ENCODE peak calls at places on chromosomes 5 and 9, in seven cellular contexts. One of them, this sample, is unnamed.

GRCh38 chr9:16202913-16203734 is 650.3 kb downstream of the CCDC171 start:
- DNase-seq in fibroblast of lung: peak; percentile 98
- DNase-seq in AG04450: peak; percentile 70
- DNase-seq in cardiac muscle cell: no peak
- DNase-seq in GM12865: no peak
- DNase-seq in fibroblast of the aortic adventitia: peak; percentile 88
- DNase-seq in lung: no peak
- DNase-seq in this sample: no peak

GRCh38 chr9:136587145-136587943 is 41.5 kb upstream of the NOTCH1 start:
- DNase-seq in fibroblast of lung: peak; percentile 27
- DNase-seq in fibroblast of the aortic adventitia: peak; percentile 28
- DNase-seq in GM12865: no peak
- DNase-seq in AG04450: no peak
- DNase-seq in cardiac muscle cell: peak; percentile 49
- DNase-seq in lung: peak; percentile 53
- DNase-seq in this sample: no peak

GRCh38 chr5:179224741-179225140 is 120.5 kb downstream of the ADAMTS2 start:
- DNase-seq in fibroblast of the aortic adventitia: no peak
- DNase-seq in lung: no peak
- DNase-seq in fibroblast of lung: no peak
- DNase-seq in GM12865: no peak
- DNase-seq in AG04450: no peak
- DNase-seq in cardiac muscle cell: no peak
- DNase-seq in this sample: no peak

GRCh38 chr5:60507687-60508086 is 192.3 kb downstream of the DEPDC1B start:
- DNase-seq in fibroblast of lung: peak; percentile 67
- DNase-seq in fibroblast of the aortic adventitia: peak; percentile 52
- DNase-seq in AG04450: no peak
- DNase-seq in lung: no peak
- DNase-seq in GM12865: no peak
- DNase-seq in cardiac muscle cell: no peak
- DNase-seq in this sample: no peak

GRCh38 chr9:136614372-136614922 is 48.3 kb upstream of the EGFL7 start:
- DNase-seq in fibroblast of the aortic adventitia: peak; percentile 25
- DNase-seq in lung: no peak
- DNase-seq in cardiac muscle cell: no peak
- DNase-seq in AG04450: peak; percentile 60
- DNase-seq in GM12865: no peak
- DNase-seq in fibroblast of lung: peak; percentile 89
- DNase-seq in this sample: no peak

GRCh38 chr9:130461218-130461630 is 16.5 kb downstream of the ASS1 start:
- DNase-seq in fibroblast of the aortic adventitia: peak; percentile 31
- DNase-seq in cardiac muscle cell: peak; percentile 78
- DNase-seq in lung: peak; percentile 46
- DNase-seq in GM12865: peak; percentile 59
- DNase-seq in fibroblast of lung: peak; percentile 10
- DNase-seq in AG04450: no peak
- DNase-seq in this sample: no peak

GRCh38 chr9:133205996-133206931 is 2.8 kb downstream of the OBP2B start:
- DNase-seq in GM12865: no peak
- DNase-seq in fibroblast of the aortic adventitia: no peak
- DNase-seq in AG04450: no peak
- DNase-seq in cardiac muscle cell: no peak
- DNase-seq in lung: no peak
- DNase-seq in fibroblast of lung: no peak
- DNase-seq in this sample: peak; percentile 76

GRCh38 chr9:136803551-136804508 is 3.9 kb upstream of the RABL6 start:
- DNase-seq in cardiac muscle cell: no peak
- DNase-seq in GM12865: no peak
- DNase-seq in lung: no peak
- DNase-seq in fibroblast of lung: no peak
- DNase-seq in fibroblast of the aortic adventitia: no peak
- DNase-seq in AG04450: no peak
- DNase-seq in this sample: no peak

GRCh38 chr5:111367081-111367480 is 142.9 kb downstream of the CAMK4 start:
- DNase-seq in cardiac muscle cell: no peak
- DNase-seq in AG04450: no peak
- DNase-seq in GM12865: no peak
- DNase-seq in fibroblast of lung: peak; percentile 62
- DNase-seq in lung: no peak
- DNase-seq in fibroblast of the aortic adventitia: no peak
- DNase-seq in this sample: no peak

GRCh38 chr5:171310816-171311697 is 2.0 kb downstream of the TLX3 start:
- DNase-seq in fibroblast of lung: no peak
- DNase-seq in AG04450: no peak
- DNase-seq in GM12865: no peak
- DNase-seq in fibroblast of the aortic adventitia: no peak
- DNase-seq in lung: no peak
- DNase-seq in cardiac muscle cell: peak; percentile 67
- DNase-seq in this sample: no peak

GRCh38 chr5:69131304-69131703 is 35.6 kb upstream of the CCNB1 start:
- DNase-seq in fibroblast of lung: no peak
- DNase-seq in GM12865: no peak
- DNase-seq in cardiac muscle cell: no peak
- DNase-seq in fibroblast of the aortic adventitia: no peak
- DNase-seq in AG04450: no peak
- DNase-seq in lung: no peak
- DNase-seq in this sample: no peak

GRCh38 chr9:105449081-105449480 is 1.2 kb downstream of the FSD1L start:
- DNase-seq in fibroblast of the aortic adventitia: peak; percentile 24
- DNase-seq in fibroblast of lung: peak; percentile 63
- DNase-seq in cardiac muscle cell: no peak
- DNase-seq in lung: no peak
- DNase-seq in AG04450: no peak
- DNase-seq in GM12865: no peak
- DNase-seq in this sample: no peak

GRCh38 chr9:83334320-83334719 is 203.9 kb downstream of the FRMD3 start:
- DNase-seq in GM12865: peak; percentile 71
- DNase-seq in fibroblast of the aortic adventitia: peak; percentile 92
- DNase-seq in lung: peak; percentile 89
- DNase-seq in fibroblast of lung: peak; percentile 50
- DNase-seq in cardiac muscle cell: peak; percentile 79
- DNase-seq in AG04450: peak; percentile 3
- DNase-seq in this sample: peak; percentile 65

GRCh38 chr5:83718195-83718825 is 2.3 kb downstream of the HAPLN1 start:
- DNase-seq in fibroblast of the aortic adventitia: peak; percentile 86
- DNase-seq in lung: no peak
- DNase-seq in fibroblast of lung: peak; percentile 69
- DNase-seq in GM12865: peak; percentile 73
- DNase-seq in AG04450: peak; percentile 38
- DNase-seq in cardiac muscle cell: peak; percentile 85
- DNase-seq in this sample: no peak
- H3K4me3 ChIP-seq in fibroblast of the aortic adventitia: no peak overlapping the region
- H3K4me3 ChIP-seq in lung: no peak overlapping the region
- H3K4me3 ChIP-seq in fibroblast of lung: no peak overlapping the region
- H3K4me3 ChIP-seq in GM12865: no peak overlapping the region
- H3K4me3 ChIP-seq in AG04450: no peak overlapping the region
- H3K4me3 ChIP-seq in cardiac muscle cell: peak overlapping the region; percentile 0
- H3K4me3 ChIP-seq in this sample: no peak overlapping the region

GRCh38 chr5:163347671-163348070 is 89.7 kb upstream of the CCNG1 start:
- DNase-seq in fibroblast of the aortic adventitia: peak; percentile 82
- DNase-seq in lung: peak; percentile 49
- DNase-seq in AG04450: peak; percentile 8
- DNase-seq in cardiac muscle cell: peak; percentile 68
- DNase-seq in fibroblast of lung: peak; percentile 34
- DNase-seq in GM12865: peak; percentile 76
- DNase-seq in this sample: no peak
- TF ChIP-seq CTCF in fibroblast of the aortic adventitia: peak; percentile 84
- TF ChIP-seq CTCF in lung: peak; percentile 63
- TF ChIP-seq CTCF in AG04450: peak; percentile 73
- TF ChIP-seq CTCF in cardiac muscle cell: peak; percentile 86
- TF ChIP-seq CTCF in fibroblast of lung: peak; percentile 84
- TF ChIP-seq CTCF in GM12865: peak; percentile 75
- TF ChIP-seq CTCF in this sample: peak; percentile 15

GRCh38 chr9:126612329-126612812 is 1.4 kb upstream of the LMX1B start:
- DNase-seq in fibroblast of the aortic adventitia: no peak
- DNase-seq in fibroblast of lung: no peak
- DNase-seq in lung: no peak
- DNase-seq in GM12865: no peak
- DNase-seq in AG04450: no peak
- DNase-seq in cardiac muscle cell: no peak
- DNase-seq in this sample: no peak
- H3K4me3 ChIP-seq in fibroblast of the aortic adventitia: no peak overlapping the region
- H3K4me3 ChIP-seq in fibroblast of lung: no peak overlapping the region
- H3K4me3 ChIP-seq in lung: no peak overlapping the region
- H3K4me3 ChIP-seq in GM12865: no peak overlapping the region
- H3K4me3 ChIP-seq in AG04450: no peak overlapping the region
- H3K4me3 ChIP-seq in cardiac muscle cell: no peak overlapping the region
- H3K4me3 ChIP-seq in this sample: no peak overlapping the region

GRCh38 chr9:4327504-4328191 is 27.8 kb upstream of the GLIS3 start:
- DNase-seq in cardiac muscle cell: no peak
- DNase-seq in AG04450: peak; percentile 38
- DNase-seq in GM12865: no peak
- DNase-seq in fibroblast of lung: peak; percentile 84
- DNase-seq in lung: no peak
- DNase-seq in fibroblast of the aortic adventitia: peak; percentile 63
- DNase-seq in this sample: no peak
- TF ChIP-seq CTCF in cardiac muscle cell: no peak
- TF ChIP-seq CTCF in AG04450: peak; percentile 34
- TF ChIP-seq CTCF in GM12865: no peak
- TF ChIP-seq CTCF in fibroblast of lung: no peak
- TF ChIP-seq CTCF in lung: no peak
- TF ChIP-seq CTCF in fibroblast of the aortic adventitia: no peak
- TF ChIP-seq CTCF in this sample: no peak

DNA sequence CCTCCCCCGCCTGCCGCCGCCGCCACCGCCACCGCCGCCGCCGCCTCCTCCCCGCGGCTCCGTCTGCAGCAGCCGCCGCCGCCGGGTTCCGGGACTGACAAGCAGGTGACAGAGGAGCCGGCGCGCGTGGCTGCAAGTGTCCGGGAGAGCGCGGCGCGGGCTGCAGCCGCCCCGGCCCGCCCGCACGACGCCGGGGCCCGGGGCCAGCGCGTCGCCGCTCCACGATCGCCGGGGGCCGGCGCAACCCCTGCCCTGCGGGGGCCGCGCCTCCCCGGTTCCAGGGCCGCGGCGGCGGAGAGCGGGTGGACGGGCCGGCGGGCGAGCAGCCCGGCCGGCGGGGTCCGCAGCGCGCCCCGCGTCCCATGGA is 343 bp downstream of the LMX1B start:
- DNase-seq in GM12865: no peak
- DNase-seq in fibroblast of the aortic adventitia: no peak
- DNase-seq in cardiac muscle cell: no peak
- DNase-seq in fibroblast of lung: no peak
- DNase-seq in lung: no peak
- DNase-seq in AG04450: no peak
- DNase-seq in this sample: no peak
- H3K4me3 ChIP-seq in GM12865: no peak overlapping the region
- H3K4me3 ChIP-seq in fibroblast of the aortic adventitia: no peak overlapping the region
- H3K4me3 ChIP-seq in cardiac muscle cell: no peak overlapping the region
- H3K4me3 ChIP-seq in fibroblast of lung: no peak overlapping the region
- H3K4me3 ChIP-seq in lung: no peak overlapping the region
- H3K4me3 ChIP-seq in AG04450: no peak overlapping the region
- H3K4me3 ChIP-seq in this sample: no peak overlapping the region

DNA sequence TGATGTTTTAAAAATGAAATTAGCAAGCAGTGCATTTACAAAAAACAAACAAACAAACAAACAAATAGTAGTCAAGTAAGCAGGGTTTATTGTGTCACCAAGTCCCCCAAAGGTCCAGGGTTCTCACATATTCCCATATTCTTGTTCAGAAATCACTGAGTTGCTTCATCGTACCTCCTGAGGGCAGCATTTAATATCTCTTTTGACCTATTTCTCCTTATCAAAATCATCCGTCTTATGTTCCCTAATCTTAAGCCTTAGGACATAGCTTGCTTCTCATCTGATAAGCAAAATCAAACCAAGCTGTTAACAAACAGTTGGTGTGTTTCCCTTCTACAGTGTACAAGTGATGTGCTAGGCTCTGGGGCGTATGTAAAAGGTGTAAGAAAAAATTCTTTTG is 109.5 kb upstream of the MAN2A1 start:
- DNase-seq in GM12865: no peak
- DNase-seq in cardiac muscle cell: no peak
- DNase-seq in fibroblast of the aortic adventitia: no peak
- DNase-seq in AG04450: no peak
- DNase-seq in lung: no peak
- DNase-seq in fibroblast of lung: no peak
- DNase-seq in this sample: no peak
- TF ChIP-seq CTCF in GM12865: no peak
- TF ChIP-seq CTCF in cardiac muscle cell: no peak
- TF ChIP-seq CTCF in fibroblast of the aortic adventitia: no peak
- TF ChIP-seq CTCF in AG04450: no peak
- TF ChIP-seq CTCF in lung: no peak
- TF ChIP-seq CTCF in fibroblast of lung: no peak
- TF ChIP-seq CTCF in this sample: no peak

DNA sequence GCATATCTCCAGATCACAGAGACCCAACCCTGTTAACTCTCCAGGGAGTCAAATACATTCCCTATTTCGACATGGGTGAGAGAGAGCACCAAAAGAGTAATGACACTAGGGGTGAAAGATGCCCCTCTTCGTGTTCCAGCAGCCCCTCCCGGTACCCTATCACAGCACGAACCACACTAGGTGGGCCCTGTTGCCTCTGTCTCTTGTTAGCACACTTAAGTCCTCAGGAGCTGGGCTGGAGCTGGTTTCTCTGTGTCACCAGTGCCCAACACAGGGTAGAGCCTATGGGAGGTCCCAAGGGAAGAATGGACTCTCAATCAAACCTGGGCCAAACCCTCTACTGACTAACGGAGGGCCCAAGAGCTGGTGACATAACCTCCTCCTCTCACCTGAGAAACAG is 1.2 kb downstream of the CDK20 start:
- DNase-seq in AG04450: no peak
- DNase-seq in fibroblast of lung: no peak
- DNase-seq in GM12865: no peak
- DNase-seq in cardiac muscle cell: no peak
- DNase-seq in fibroblast of the aortic adventitia: no peak
- DNase-seq in lung: no peak
- DNase-seq in this sample: no peak
- H3K4me3 ChIP-seq in AG04450: no peak overlapping the region
- H3K4me3 ChIP-seq in fibroblast of lung: peak overlapping the region; percentile 78
- H3K4me3 ChIP-seq in GM12865: no peak overlapping the region
- H3K4me3 ChIP-seq in cardiac muscle cell: no peak overlapping the region
- H3K4me3 ChIP-seq in fibroblast of the aortic adventitia: peak overlapping the region; percentile 88
- H3K4me3 ChIP-seq in lung: no peak overlapping the region
- H3K4me3 ChIP-seq in this sample: no peak overlapping the region

This sample was measured in lower leg skin.